ENCODE peak calls at places on chromosomes 4 and X, in four cellular contexts. H is prostate gland, D is aorta, B is brain microvascular endothelial cell. V is an unnamed sample. For H3K27me3, the result is how much of the 10 kb centered on the place peaks cover.

GRCh38 chrX:635428-636192 is 5.0 kb downstream of the SHOX start:
- DNase-seq in H (no peak), D (no peak), B (no peak), V (no peak)

GRCh38 chrX:71181558-71181909 is 36.9 kb downstream of the NLGN3 start:
- DNase-seq in H (no peak), D (no peak), B (no peak), V (peak)

GRCh38 chr4:139528377-139529005 is 27.5 kb downstream of the SETD7 start:
- DNase-seq in H (no peak), D (peak), B (peak), V (peak)

GRCh38 chr4:14084598-14084997 is 457.1 kb upstream of the BOD1L1 start:
- DNase-seq in H (no peak), D (no peak), B (no peak), V (no peak)

GRCh38 chr4:127425202-127425845 is 207.4 kb upstream of the INTU start:
- DNase-seq in H (no peak), D (no peak), B (no peak), V (no peak)

GRCh38 chr4:10100734-10101216 is 15.8 kb downstream of the WDR1 start:
- DNase-seq in H (no peak), D (peak), B (no peak), V (no peak)

GRCh38 chr4:11438647-11439046 is 10.0 kb upstream of the HS3ST1 start:
- DNase-seq in H (peak), D (no peak), B (no peak), V (no peak)

GRCh38 chr4:21697583-21697982 is 251.0 kb downstream of the KCNIP4 start:
- DNase-seq in H (no peak), D (no peak), B (peak), V (no peak)

GRCh38 chr4:57078685-57079521 is 31.3 kb downstream of the IGFBP7 start:
- DNase-seq in H (peak), D (no peak), B (peak), V (peak)

GRCh38 chr4:11429646-11430045 is 952 bp upstream of the HS3ST1 start:
- DNase-seq in H (no peak), D (no peak), B (no peak), V (no peak)

GRCh38 chr4:103429283-103429682 is 231.1 kb upstream of the CENPE start:
- DNase-seq in H (no peak), D (no peak), B (no peak), V (no peak)

GRCh38 chr4:108247511-108248088 is 78.9 kb upstream of the LEF1 start:
- DNase-seq in H (no peak), D (no peak), B (no peak), V (peak)

GRCh38 chr4:19807505-19807904 is 444.2 kb upstream of the SLIT2 start:
- DNase-seq in H (no peak), D (no peak), B (peak), V (no peak)

GRCh38 chr4:15707363-15707715 is 4.5 kb downstream of the BST1 start:
- DNase-seq in H (no peak), D (no peak), B (no peak), V (no peak)

GRCh38 chr4:102343964-102344519 is 1.2 kb downstream of the SLC39A8 start:
- DNase-seq in H (peak), D (no peak), B (no peak), V (peak)

GRCh38 chrX:151724563-151725337 is 8.9 kb downstream of the FATE1 start:
- DNase-seq in H (peak), D (no peak), B (no peak), V (peak)

GRCh38 chr4:77493120-77493767 is 112.4 kb upstream of the CXCL13 start:
- DNase-seq in H (no peak), D (no peak), B (no peak), V (no peak)

GRCh38 chr4:8254076-8254475 is 15.5 kb upstream of the HTRA3 start:
- DNase-seq in H (peak), D (no peak), B (no peak), V (no peak)

GRCh38 chr4:148515248-148515647 is 73.0 kb upstream of the NR3C2 start:
- DNase-seq in H (no peak), D (no peak), B (peak), V (no peak)

GRCh38 chrX:123647244-123647643 is 85.6 kb downstream of the THOC2 start:
- DNase-seq in H (no peak), D (no peak), B (no peak), V (no peak)
- H3K27me3 ChIP-seq in H (under half), D (under half), B (under half), V (under half)

GRCh38 chrX:39703307-39703706 is 394.5 kb downstream of the BCOR start:
- DNase-seq in H (no peak), D (no peak), B (no peak), V (no peak)

GRCh38 chrX:39709364-39709763 is 388.4 kb downstream of the BCOR start:
- DNase-seq in H (no peak), D (no peak), B (no peak), V (no peak)

GRCh38 chrX:39704590-39704989 is 393.2 kb downstream of the BCOR start:
- DNase-seq in H (no peak), D (no peak), B (no peak), V (no peak)

DNA sequence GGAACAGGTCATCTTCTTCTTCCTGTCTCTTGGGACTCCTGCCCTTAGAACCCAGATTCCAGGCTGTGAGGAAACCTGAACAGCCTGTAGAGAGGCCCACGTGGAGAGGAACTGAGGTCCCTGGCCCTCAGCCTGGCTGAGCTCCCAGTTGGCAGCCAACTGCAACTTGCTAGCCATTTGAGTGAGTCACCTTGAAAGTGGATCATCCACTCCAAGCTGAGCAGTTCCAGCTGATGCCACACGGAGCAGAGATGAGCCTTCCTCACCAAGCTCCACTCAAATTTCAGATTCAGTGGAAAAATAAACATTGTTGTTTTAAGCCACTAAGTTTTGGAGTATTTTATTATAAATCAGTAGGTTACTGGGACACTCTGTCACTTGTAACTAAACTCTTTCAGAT is 392.5 kb downstream of the BCOR start:
- DNase-seq in H (peak), D (peak), B (peak), V (peak)
- H3K4me3 ChIP-seq in H (no peak), D (no peak), B (no peak), V (no peak)

GRCh38 chr4:38747629-38748028 is 35.2 kb downstream of the TLR10 start:
- DNase-seq in H (no peak), D (no peak), B (no peak), V (no peak)
- H3K27me3 ChIP-seq in H (under half), D (under half), B (under half), V (under half)

DNA sequence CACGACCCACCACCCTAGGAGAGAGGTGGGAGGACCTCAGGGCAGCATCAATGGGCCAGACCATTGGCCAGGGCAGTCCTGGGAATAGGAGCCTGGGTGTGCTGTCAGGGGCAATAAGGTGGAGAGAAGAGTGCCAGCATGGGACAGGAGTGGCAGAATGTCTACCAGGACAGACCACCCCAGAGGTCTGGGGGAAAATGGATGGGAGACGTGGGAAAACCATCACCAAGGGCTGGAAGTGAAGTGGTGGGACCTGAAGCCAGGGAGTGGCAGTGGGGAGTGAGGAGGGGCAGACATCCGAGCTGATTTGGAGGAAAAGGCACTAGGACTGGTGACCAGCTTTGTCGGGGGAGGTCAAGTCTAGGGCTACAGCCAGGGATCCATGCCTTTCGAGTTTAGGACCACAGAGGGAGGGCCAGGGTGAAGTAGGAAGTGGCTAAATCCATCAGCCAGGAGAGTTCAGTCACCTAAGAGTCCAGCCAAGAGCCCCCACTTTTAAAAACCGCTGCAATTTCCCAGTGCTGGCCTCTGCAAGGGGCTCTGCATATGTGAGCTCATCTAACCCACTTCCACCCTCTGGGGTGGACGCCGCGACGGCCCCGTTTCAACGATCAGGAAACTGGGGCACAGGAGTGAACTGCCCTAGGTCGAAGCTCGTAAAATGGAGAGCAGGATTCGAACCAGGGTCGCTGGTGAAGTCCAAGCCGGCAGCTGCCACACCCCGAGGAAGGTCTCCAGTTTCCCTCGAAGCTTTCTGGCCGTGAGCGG is 809 bp downstream of the EVC2 start:
- DNase-seq in H (no peak), D (no peak), B (no peak), V (no peak)
- H3K4me3 ChIP-seq in H (peak), D (peak), B (peak), V (peak)

GRCh38 chrX:97119474-97120109 is 235.9 kb downstream of the RPA4 start:
- DNase-seq in H (no peak), D (no peak), B (no peak), V (no peak)

GRCh38 chrX:97123001-97123400 is 239.3 kb downstream of the RPA4 start:
- DNase-seq in H (no peak), D (no peak), B (no peak), V (no peak)

GRCh38 chrX:97117572-97117971 is 233.9 kb downstream of the RPA4 start:
- DNase-seq in H (no peak), D (no peak), B (no peak), V (no peak)
- H3K27me3 ChIP-seq in H (under half), D (under half), B (under half), V (under half)

V was measured in body of pancreas.